ENCODE peak calls at places on chromosomes 2 and 18, in six cellular contexts. T is head of caudate nucleus, J is small intestine, U is psoas muscle, G is NCI-H1417, N is mesenteric fat pad. P is an unnamed sample.

GRCh38 chr2:26536371-26537068 is 58.6 kb upstream of the OTOF start:
- DNase-seq in J (no peak), U (no peak), N (peak), G (no peak), T (no peak), P (no peak)

GRCh38 chr2:109349555-109350430 is 220.8 kb downstream of the SH3RF3 start:
- DNase-seq in J (no peak), U (no peak), N (peak), T (no peak), G (no peak), P (no peak)

GRCh38 chr18:56312554-56312953 is 325.8 kb downstream of the TXNL1 start:
- DNase-seq in G (no peak), N (no peak), T (no peak), U (no peak), J (no peak), P (no peak)

GRCh38 chr18:30925795-30926194 is 116.7 kb downstream of the DSC3 start:
- DNase-seq in G (peak), T (no peak), U (no peak), J (no peak), N (no peak), P (no peak)

GRCh38 chr18:2572144-2572682 is 856 bp downstream of the NDC80 start:
- DNase-seq in T (no peak), J (no peak), G (peak), N (no peak), U (no peak), P (no peak)

GRCh38 chr2:237895544-237896506 is 36.4 kb downstream of the RAMP1 start:
- DNase-seq in G (peak), J (no peak), T (peak), U (peak), N (no peak), P (peak)

GRCh38 chr2:225282858-225283693 is 116.4 kb upstream of the NYAP2 start:
- DNase-seq in T (peak), J (peak), G (peak), U (no peak), N (no peak), P (peak)

GRCh38 chr18:23540867-23541266 is 37.6 kb downstream of the RMC1 start:
- DNase-seq in N (no peak), T (peak), G (no peak), U (no peak), J (peak), P (no peak)

GRCh38 chr18:5461056-5461455 is 82.7 kb downstream of the EPB41L3 start:
- DNase-seq in N (no peak), J (no peak), G (no peak), T (no peak), U (no peak), P (no peak)

GRCh38 chr2:11622611-11623010 is 47.4 kb downstream of the NTSR2 start:
- DNase-seq in J (no peak), U (no peak), N (peak), G (no peak), T (no peak), P (no peak)

GRCh38 chr18:70535041-70535440 is 246.2 kb downstream of the SOCS6 start:
- DNase-seq in U (no peak), J (no peak), N (no peak), G (no peak), T (no peak), P (no peak)

GRCh38 chr2:205654878-205655601 is 27.3 kb upstream of the NRP2 start:
- DNase-seq in T (no peak), J (no peak), G (no peak), N (no peak), U (no peak), P (no peak)

P was measured in hepatocyte.